ENCODE peak calls at places on chromosomes 4 and X, in ten cellular contexts. N is T-helper 1 cell, Y is prostate gland, X is ELR, Q is cardiac muscle cell, R is MCF 10A, T is Daoy, Z is T-cell, E is transverse colon, B is stomach. D is an unnamed sample.

GRCh38 chr4:165096776-165097175 is 15.9 kb downstream of the TMEM192 start:
- DNase-seq in B (no peak), Z (no peak), Q (peak), R (peak), E (no peak), Y (no peak), X (peak), N (no peak), T (no peak), D (peak)

GRCh38 chr4:123415977-123416376 is 19.4 kb downstream of the SPRY1 start:
- DNase-seq in N (no peak), E (no peak), R (peak), T (no peak), B (no peak), X (peak), Y (no peak), Q (peak), Z (no peak), D (peak)

GRCh38 chr4:73066928-73067327 is 2.6 kb downstream of the COX18 start:
- DNase-seq in Z (peak), R (no peak), N (no peak), Y (no peak), E (no peak), T (no peak), Q (no peak), X (no peak), B (no peak), D (no peak)

GRCh38 chrX:39896951-39897740 is 200.6 kb downstream of the BCOR start:
- DNase-seq in Z (no peak), R (no peak), Q (peak), E (no peak), B (no peak), N (no peak), X (peak), Y (peak), T (peak), D (peak)

GRCh38 chrX:45852884-45853283 is 652.2 kb upstream of the DIPK2B start:
- DNase-seq in T (peak), Q (no peak), R (no peak), B (no peak), Z (no peak), N (no peak), E (no peak), Y (no peak), X (peak), D (no peak)

GRCh38 chrX:129779747-129780146 is at the start of gene SASH3:
- DNase-seq in E (peak), T (no peak), X (no peak), R (no peak), N (peak), Y (no peak), B (peak), Q (no peak), Z (peak), D (no peak)

GRCh38 chrX:103211012-103211715 is 3.7 kb upstream of the BEX4 start:
- DNase-seq in X (peak), E (peak), Y (peak), T (peak), R (peak), B (peak), Q (peak), N (peak), Z (no peak), D (peak)

GRCh38 chrX:54325077-54325476 is 32.8 kb downstream of the WNK3 start:
- DNase-seq in Z (no peak), E (no peak), T (no peak), N (no peak), X (no peak), R (no peak), Q (no peak), Y (no peak), B (no peak), D (no peak)

GRCh38 chrX:45506149-45506768 is 305.6 kb upstream of the DIPK2B start:
- DNase-seq in T (no peak), Y (no peak), X (no peak), B (no peak), Z (no peak), N (no peak), Q (no peak), E (no peak), R (no peak), D (no peak)

GRCh38 chrX:13279279-13280009 is 40.4 kb downstream of the ATXN3L start:
- DNase-seq in Y (no peak), Q (no peak), Z (no peak), R (no peak), E (no peak), B (no peak), X (no peak), N (no peak), T (no peak), D (no peak)

GRCh38 chr4:15778742-15779231 is 659 bp downstream of the CD38 start:
- DNase-seq in Q (peak), Z (no peak), N (no peak), B (no peak), E (peak), T (peak), R (no peak), X (peak), Y (peak), D (peak)

GRCh38 chrX:74540635-74541249 is 73.7 kb downstream of the RLIM start:
- DNase-seq in X (no peak), R (peak), E (no peak), B (no peak), Z (no peak), Y (no peak), Q (no peak), T (no peak), N (no peak), D (no peak)